ENCODE peak calls at places on chromosomes 1 and 21, in six cellular contexts. Z, O, L, S, Q and C are unnamed samples.

GRCh38 chr1:24022611-24023359 is 42.7 kb upstream of the SRSF10 start:
- DNase-seq in Q (no peak), L (peak; percentile 88), Z (peak; percentile 85), S (no peak), O (no peak), C (no peak)

GRCh38 chr1:98103617-98104284 is 182.9 kb upstream of the DPYD start:
- DNase-seq in L (peak; percentile 50), O (peak; percentile 20), Q (no peak), Z (no peak), S (no peak), C (no peak)

GRCh38 chr1:160579216-160579701 is at the start of gene CD84:
- DNase-seq in L (no peak), Q (no peak), Z (no peak), O (no peak), S (no peak), C (no peak)

GRCh38 chr1:9328201-9328600 is 35.5 kb downstream of the SPSB1 start:
- DNase-seq in L (no peak), S (no peak), O (no peak), Q (no peak), Z (no peak), C (no peak)

GRCh38 chr1:12314328-12314903 is 84.6 kb downstream of the VPS13D start:
- DNase-seq in S (no peak), L (peak; percentile 51), Q (no peak), Z (peak; percentile 12), O (no peak), C (no peak)

GRCh38 chr1:29628190-29628589 is 391.9 kb downstream of the PTPRU start:
- DNase-seq in Z (no peak), Q (no peak), L (no peak), O (no peak), S (no peak), C (no peak)

GRCh38 chr1:219293440-219293839 is 119.8 kb downstream of the LYPLAL1 start:
- DNase-seq in Q (no peak), O (no peak), S (no peak), Z (no peak), L (peak; percentile 57), C (no peak)

GRCh38 chr1:98792123-98792522 is 130.6 kb downstream of the SNX7 start:
- DNase-seq in S (no peak), Z (no peak), O (peak; percentile 32), L (peak; percentile 31), Q (no peak), C (peak; percentile 48)

GRCh38 chr1:201938440-201939005 is 7.8 kb downstream of the LMOD1 start:
- DNase-seq in S (no peak), Z (no peak), L (no peak), O (no peak), Q (no peak), C (no peak)

GRCh38 chr1:55352080-55352800 is 137.1 kb upstream of the USP24 start:
- DNase-seq in Q (no peak), O (no peak), Z (no peak), L (no peak), S (no peak), C (no peak)

GRCh38 chr1:36881071-36881405 is 153.3 kb downstream of the GRIK3 start:
- DNase-seq in L (no peak), Q (no peak), S (no peak), O (no peak), Z (no peak), C (no peak)

GRCh38 chr1:54792686-54793282 is 8.3 kb downstream of the TTC22 start:
- DNase-seq in Z (no peak), Q (no peak), S (no peak), O (no peak), L (no peak), C (no peak)

GRCh38 chr1:16171314-16172223 is 15.7 kb upstream of the EPHA2 start:
- DNase-seq in L (no peak), S (no peak), Z (no peak), Q (no peak), O (no peak), C (no peak)

GRCh38 chr21:43772368-43772870 is 3.7 kb downstream of the CSTB start:
- DNase-seq in L (no peak), Z (no peak), Q (no peak), O (peak; percentile 72), S (no peak), C (no peak)

GRCh38 chr1:18705811-18706210 is 75.2 kb downstream of the PAX7 start:
- DNase-seq in Q (no peak), O (no peak), S (no peak), Z (no peak), L (no peak), C (no peak)

GRCh38 chr1:156383023-156383422 is 14.0 kb downstream of the RHBG start:
- DNase-seq in L (peak; percentile 64), Q (peak; percentile 82), S (no peak), Z (peak; percentile 49), O (peak; percentile 94), C (no peak)

GRCh38 chr1:36822648-36823047 is 211.7 kb downstream of the GRIK3 start:
- DNase-seq in L (no peak), O (no peak), S (no peak), Z (no peak), Q (peak; percentile 30), C (no peak)

GRCh38 chr1:17890815-17891191 is 135.7 kb downstream of the ACTL8 start:
- DNase-seq in L (no peak), S (no peak), O (no peak), Q (peak; percentile 27), Z (no peak), C (no peak)

GRCh38 chr1:31012210-31012924 is 53.1 kb downstream of the PUM1 start:
- DNase-seq in Q (no peak), Z (no peak), O (no peak), S (no peak), L (no peak), C (no peak)

GRCh38 chr21:37008705-37009104 is 2.2 kb downstream of the RIPPLY3 start:
- DNase-seq in Q (no peak), S (no peak), Z (no peak), O (peak; percentile 35), L (no peak), C (no peak)

GRCh38 chr1:172326171-172326570 is 94.3 kb upstream of the C1orf105 start:
- DNase-seq in Q (no peak), S (no peak), Z (no peak), O (no peak), L (no peak), C (no peak)

GRCh38 chr1:206698011-206698410 is 13.3 kb downstream of the MAPKAPK2 start:
- DNase-seq in S (no peak), Q (no peak), L (no peak), O (no peak), Z (no peak), C (no peak)

GRCh38 chr1:59328353-59328752 is 31.5 kb downstream of the FGGY start:
- DNase-seq in Z (no peak), L (no peak), O (no peak), Q (no peak), S (no peak), C (no peak)

GRCh38 chr1:36323636-36324321 is at the start of gene EVA1B:
- DNase-seq in Z (peak; percentile 88), O (peak; percentile 76), S (no peak), Q (peak; percentile 92), L (peak; percentile 76), C (peak; percentile 16)

GRCh38 chr1:5637171-5637570 is 355.1 kb downstream of the NPHP4 start:
- DNase-seq in Q (no peak), S (no peak), L (peak; percentile 2), Z (no peak), O (no peak), C (no peak)

GRCh38 chr1:60850084-60850483 is 232.3 kb upstream of the NFIA start:
- DNase-seq in O (no peak), S (no peak), L (no peak), Z (no peak), Q (no peak), C (no peak)
- TF ChIP-seq CTCF in O (no peak), S (no peak), L (no peak), Z (no peak), Q (no peak), C (no peak)

GRCh38 chr1:40820251-40820797 is 36.7 kb downstream of the KCNQ4 start:
- DNase-seq in Q (no peak), L (no peak), O (peak; percentile 67), S (no peak), Z (no peak), C (no peak)

GRCh38 chr1:40820911-40821693 is 37.5 kb downstream of the KCNQ4 start:
- DNase-seq in S (no peak), O (no peak), Z (no peak), Q (no peak), L (no peak), C (no peak)

GRCh38 chr1:40817791-40818263 is 34.2 kb downstream of the KCNQ4 start:
- DNase-seq in L (no peak), Z (no peak), Q (no peak), S (no peak), O (peak; percentile 56), C (no peak)

GRCh38 chr1:40819101-40819500 is 35.5 kb downstream of the KCNQ4 start:
- DNase-seq in L (no peak), Q (no peak), O (no peak), S (no peak), Z (no peak), C (no peak)

GRCh38 chr1:40818264-40818961 is 34.8 kb downstream of the KCNQ4 start:
- DNase-seq in Q (peak; percentile 94), O (peak; percentile 97), L (peak; percentile 17), Z (no peak), S (no peak), C (no peak)
- H3K4me3 ChIP-seq in Q (peak overlapping the region; percentile 74), O (peak overlapping the region; percentile 88), L (peak overlapping the region; percentile 35), Z (no peak overlapping the region), S (peak overlapping the region; percentile 48), C (peak overlapping the region; percentile 35)

GRCh38 chr1:1899266-1899966 is 8.5 kb upstream of the GNB1 start:
- DNase-seq in L (no peak), Q (no peak), Z (peak; percentile 69), S (no peak), O (no peak), C (no peak)
- TF ChIP-seq CTCF in L (no peak), Q (peak; percentile 20), Z (peak; percentile 78), S (peak; percentile 8), O (peak; percentile 52), C (peak; percentile 16)

GRCh38 chr1:79469121-79469520 is 462.6 kb upstream of the ADGRL4 start:
- DNase-seq in L (no peak), Z (no peak), Q (no peak), O (no peak), S (no peak), C (no peak)
- H3K4me3 ChIP-seq in L (no peak overlapping the region), Z (no peak overlapping the region), Q (no peak overlapping the region), O (no peak overlapping the region), S (no peak overlapping the region), C (no peak overlapping the region)